ENCODE peak calls at places on chromosome 2, in nine cellular contexts. K is glutamatergic neuron; M is DND-41; L is EL; T is NCI-H2081; P is CD8-positive, alpha-beta memory T cell; Q is D721Med; F is activated T-helper 1 cell treated with anti-CD3 and anti-CD28 coated beads, Interleukin-2, amount 50 U/mL, for 16 hours; E is nephron progenitor cell. S is an unnamed sample.

GRCh38 chr2:30702694-30703093 is 104.6 kb downstream of the CAPN13 start:
- DNase-seq in Q (no peak), F (no peak), E (no peak), K (no peak), P (no peak), L (no peak), M (no peak), T (no peak), S (no peak)

GRCh38 chr2:133262888-133263287 is 305.4 kb downstream of the NCKAP5 start:
- DNase-seq in L (peak), T (no peak), P (no peak), M (no peak), E (no peak), K (no peak), Q (no peak), F (no peak), S (peak)

GRCh38 chr2:17181051-17181450 is 337.2 kb downstream of the RAD51AP2 start:
- DNase-seq in L (no peak), K (no peak), T (no peak), F (no peak), P (no peak), E (no peak), M (no peak), Q (no peak), S (no peak)

GRCh38 chr2:207902822-207903221 is 122.5 kb downstream of the PLEKHM3 start:
- DNase-seq in L (no peak), M (no peak), F (no peak), E (no peak), K (no peak), Q (no peak), T (no peak), P (no peak), S (no peak)

GRCh38 chr2:49914281-49914680 is 760.0 kb upstream of the FSHR start:
- DNase-seq in F (no peak), E (no peak), M (no peak), L (peak), P (no peak), T (no peak), Q (no peak), K (no peak), S (no peak)

GRCh38 chr2:45260946-45261345 is 251.7 kb upstream of the SIX2 start:
- DNase-seq in M (no peak), K (no peak), P (no peak), F (no peak), L (no peak), T (no peak), E (no peak), Q (no peak), S (no peak)

GRCh38 chr2:181025004-181025403 is 44.6 kb downstream of the UBE2E3 start:
- DNase-seq in K (no peak), L (no peak), Q (no peak), M (no peak), T (no peak), F (no peak), P (no peak), E (no peak), S (no peak)

GRCh38 chr2:109238580-109238979 is 109.6 kb downstream of the SH3RF3 start:
- DNase-seq in L (peak), P (peak), E (no peak), K (no peak), M (peak), Q (no peak), T (no peak), F (no peak), S (no peak)

GRCh38 chr2:42118759-42119569 is 50.2 kb upstream of the EML4 start:
- DNase-seq in K (no peak), F (no peak), Q (no peak), L (peak), M (no peak), P (no peak), T (no peak), E (no peak), S (no peak)

GRCh38 chr2:159612255-159612901 is 4.0 kb downstream of the BAZ2B start:
- DNase-seq in E (no peak), M (no peak), K (no peak), P (no peak), F (no peak), L (no peak), T (peak), Q (no peak), S (peak)

GRCh38 chr2:237500681-237501424 is 13.8 kb downstream of the MLPH start:
- DNase-seq in E (no peak), K (no peak), L (peak), T (no peak), P (no peak), F (no peak), M (no peak), Q (no peak), S (peak)